ENCODE peak calls at places on chromosomes 16 and 17, in ten cellular contexts. O is AG04450, Q is heart right ventricle, J is H1, P is mammary epithelial cell, Y is right lobe of liver, R is fibroblast of lung, Z is cardiac muscle cell, X is heart left ventricle, E is suprapubic skin. U is an unnamed sample.

GRCh38 chr17:77049440-77049839 is 91.3 kb upstream of the SEC14L1 start:
- DNase-seq in Z (peak; percentile 64), P (no peak), R (no peak), Y (no peak), E (no peak), X (no peak), J (no peak), O (no peak), Q (no peak), U (peak; percentile 37)

GRCh38 chr17:30905742-30906100 is 317 bp downstream of the TEFM start:
- DNase-seq in Z (peak; percentile 21), X (no peak), P (no peak), O (no peak), Q (no peak), Y (no peak), E (no peak), R (no peak), J (no peak), U (no peak)

GRCh38 chr17:59762022-59762825 is 54.8 kb downstream of the VMP1 start:
- DNase-seq in E (no peak), J (no peak), Y (no peak), P (peak; percentile 83), X (no peak), Q (no peak), Z (no peak), R (peak; percentile 84), O (no peak), U (peak; percentile 79)

GRCh38 chr16:72794986-72795385 is 252.9 kb downstream of the ZFHX3 start:
- DNase-seq in X (no peak), O (no peak), R (no peak), Z (no peak), J (no peak), P (no peak), Q (no peak), Y (no peak), E (no peak), U (no peak)

GRCh38 chr17:50026901-50027638 is 28.8 kb upstream of the ITGA3 start:
- DNase-seq in P (peak; percentile 84), R (peak; percentile 78), Q (peak; percentile 87), Z (peak; percentile 80), J (peak; percentile 98), O (no peak), E (peak; percentile 87), X (peak; percentile 79), Y (peak; percentile 76), U (peak; percentile 90)

GRCh38 chr17:47205419-47205963 is 3.7 kb upstream of the MYL4 start:
- DNase-seq in O (no peak), X (peak; percentile 71), R (peak; percentile 50), J (peak; percentile 46), Z (peak; percentile 85), Y (no peak), E (no peak), Q (peak; percentile 26), P (peak; percentile 80), U (peak; percentile 62)

GRCh38 chr17:36901506-36901905 is 35.8 kb upstream of the LHX1 start:
- DNase-seq in P (peak; percentile 4), Z (no peak), E (no peak), R (no peak), Y (no peak), J (no peak), X (no peak), Q (no peak), O (no peak), U (peak; percentile 76)

GRCh38 chr17:46092996-46093395 is 93.9 kb downstream of the STH start:
- DNase-seq in R (peak; percentile 22), X (no peak), J (no peak), P (no peak), Z (no peak), O (no peak), E (no peak), Q (no peak), Y (no peak), U (no peak)

GRCh38 chr17:55926276-55926995 is 175.6 kb downstream of the PCTP start:
- DNase-seq in E (no peak), R (no peak), O (no peak), Z (no peak), Q (no peak), P (no peak), Y (no peak), X (no peak), J (no peak), U (no peak)

GRCh38 chr16:55333690-55334089 is 9.7 kb downstream of the IRX6 start:
- DNase-seq in Y (no peak), X (no peak), O (no peak), Z (no peak), Q (no peak), E (no peak), P (no peak), R (no peak), J (no peak), U (no peak)

GRCh38 chr17:76530826-76531500 is 6.5 kb downstream of the CYGB start:
- DNase-seq in J (peak; percentile 41), R (no peak), Z (no peak), Q (peak; percentile 24), Y (no peak), O (no peak), P (no peak), X (peak; percentile 22), E (no peak), U (no peak)

GRCh38 chr16:15773964-15774363 is 82.9 kb downstream of the MYH11 start:
- DNase-seq in P (no peak), R (no peak), X (no peak), Q (no peak), E (no peak), Z (no peak), J (no peak), Y (no peak), O (no peak), U (no peak)

GRCh38 chr16:17345043-17345442 is 125.7 kb downstream of the XYLT1 start:
- DNase-seq in X (peak; percentile 59), E (peak; percentile 83), P (no peak), Q (no peak), Y (no peak), J (no peak), O (peak; percentile 39), R (peak; percentile 54), Z (no peak), U (no peak)

GRCh38 chr16:71954699-71955195 is 45.5 kb downstream of the PKD1L3 start:
- DNase-seq in P (peak; percentile 8), Z (no peak), X (no peak), Y (no peak), O (no peak), E (no peak), J (no peak), Q (no peak), R (no peak), U (no peak)

GRCh38 chr17:51684214-51684613 is 423.9 kb downstream of the UTP18 start:
- DNase-seq in Q (no peak), R (no peak), P (no peak), X (no peak), J (no peak), Y (no peak), E (no peak), O (no peak), Z (no peak), U (no peak)

GRCh38 chr17:74924250-74924948 is at the start of gene OTOP2:
- DNase-seq in Y (no peak), O (no peak), Q (peak; percentile 39), E (no peak), P (no peak), J (peak; percentile 67), R (no peak), Z (no peak), X (peak; percentile 59), U (no peak)

GRCh38 chr17:57085448-57086068 is 512 bp downstream of the AKAP1 start:
- DNase-seq in O (no peak), P (peak; percentile 31), X (peak; percentile 74), Y (peak; percentile 87), E (peak; percentile 79), J (peak; percentile 55), R (peak; percentile 26), Q (peak; percentile 72), Z (peak; percentile 79), U (peak; percentile 35)

GRCh38 chr17:75047398-75048098 is 523 bp downstream of the KCTD2 start:
- DNase-seq in P (no peak), Q (peak; percentile 53), J (no peak), O (no peak), E (peak; percentile 84), R (no peak), Z (peak; percentile 31), X (peak; percentile 52), Y (peak; percentile 49), U (no peak)

GRCh38 chr16:22903716-22904115 is 89.8 kb downstream of the HS3ST2 start:
- DNase-seq in Y (no peak), J (no peak), X (no peak), E (no peak), Z (no peak), P (no peak), O (no peak), R (no peak), Q (no peak), U (no peak)

GRCh38 chr17:66405836-66406679 is 103.6 kb downstream of the PRKCA start:
- DNase-seq in Q (no peak), Z (no peak), E (no peak), P (no peak), O (no peak), X (no peak), J (no peak), R (peak; percentile 54), Y (no peak), U (no peak)
- H3K4me3 ChIP-seq in Q (no peak overlapping the region), Z (no peak overlapping the region), E (no peak overlapping the region), P (peak overlapping the region; percentile 2), O (no peak overlapping the region), X (no peak overlapping the region), J (no peak overlapping the region), R (no peak overlapping the region), Y (no peak overlapping the region), U (no peak overlapping the region)

GRCh38 chr16:51146256-51146924 is 4.7 kb downstream of the SALL1 start:
- DNase-seq in Z (peak; percentile 38), Y (no peak), R (peak; percentile 57), Q (no peak), P (no peak), X (no peak), E (no peak), J (peak; percentile 33), O (no peak), U (no peak)
- TF ChIP-seq CTCF in Z (peak; percentile 50), Y (peak; percentile 24), R (peak; percentile 36), Q (no peak), P (peak; percentile 24), X (no peak), E (no peak), J (peak; percentile 10), O (peak; percentile 72), U (peak; percentile 26)

GRCh38 chr16:58515871-58516767 is 802 bp downstream of the SETD6 start:
- DNase-seq in P (peak; percentile 61), Y (peak; percentile 60), J (peak; percentile 71), X (no peak), Q (no peak), Z (peak; percentile 37), O (no peak), E (no peak), R (no peak), U (peak; percentile 76)
- H3K4me3 ChIP-seq in P (peak overlapping the region; percentile 65), Y (peak overlapping the region; percentile 95), J (peak overlapping the region; percentile 90), X (peak overlapping the region; percentile 74), Q (peak overlapping the region; percentile 94), Z (peak overlapping the region; percentile 54), O (peak overlapping the region; percentile 76), E (peak overlapping the region; percentile 97), R (peak overlapping the region; percentile 83), U (peak overlapping the region; percentile 91)

DNA sequence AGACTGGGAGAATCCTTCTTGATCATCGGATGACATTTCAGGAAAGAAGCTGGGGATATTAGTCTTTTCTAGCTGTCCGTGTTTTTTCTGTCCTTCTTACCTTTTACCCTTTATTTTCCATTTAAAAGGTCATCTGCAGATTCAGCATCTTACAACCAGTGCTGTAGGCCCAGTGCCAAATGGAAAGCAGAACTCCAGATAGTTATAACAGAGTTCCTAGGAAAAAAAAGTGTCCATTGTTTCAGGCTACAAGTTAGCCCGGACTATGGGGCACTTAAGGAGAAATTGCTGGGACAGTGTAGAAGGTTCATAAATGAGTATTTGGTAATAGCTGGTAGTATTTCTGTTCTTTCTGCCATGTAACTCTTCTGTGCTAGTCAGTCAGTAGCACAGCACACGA is 28.4 kb downstream of the LDHD start:
- DNase-seq in P (no peak), X (peak; percentile 50), J (no peak), R (no peak), Z (no peak), O (no peak), Y (no peak), Q (no peak), E (no peak), U (no peak)
- TF ChIP-seq CTCF in P (no peak), X (no peak), J (no peak), R (no peak), Z (no peak), O (no peak), Y (no peak), Q (no peak), E (no peak), U (no peak)

U was measured in epithelial cell of esophagus.